ENCODE peak calls at places on chromosomes 16 and 17, in five cellular contexts. Q is brain microvascular endothelial cell, A is heart left ventricle, E is fibroblast of mammary gland, B is A673. G is an unnamed sample.

GRCh38 chr16:86248325-86248905 is 261.9 kb upstream of the FOXF1 start:
- DNase-seq in B (no peak), A (no peak), E (no peak), Q (no peak), G (no peak)

GRCh38 chr17:33201255-33201654 is 91.8 kb downstream of the ASIC2 start:
- DNase-seq in Q (no peak), B (peak; percentile 43), A (no peak), E (no peak), G (no peak)

GRCh38 chr17:45752246-45752645 is 31.9 kb upstream of the CRHR1 start:
- DNase-seq in E (no peak), A (no peak), Q (no peak), B (no peak), G (no peak)

GRCh38 chr17:70901870-70902269 is 732.5 kb downstream of the KCNJ2 start:
- DNase-seq in A (no peak), Q (no peak), E (peak; percentile 15), B (no peak), G (no peak)

GRCh38 chr17:65985571-65985970 is 206.4 kb downstream of the CEP112 start:
- DNase-seq in A (no peak), Q (no peak), E (peak; percentile 41), B (no peak), G (no peak)

GRCh38 chr17:75652934-75653549 is 13.9 kb downstream of the RECQL5 start:
- DNase-seq in A (no peak), Q (peak; percentile 9), E (peak; percentile 30), B (peak; percentile 62), G (peak; percentile 42)

GRCh38 chr17:46977348-46977747 is 1.7 kb downstream of the RPRML start:
- DNase-seq in Q (no peak), E (peak; percentile 18), A (no peak), B (peak; percentile 32), G (no peak)

GRCh38 chr17:45143767-45144198 is 4.5 kb upstream of the HEXIM1 start:
- DNase-seq in Q (peak; percentile 74), E (peak; percentile 92), A (peak; percentile 93), B (peak; percentile 68), G (peak; percentile 95)

GRCh38 chr17:44502598-44503079 is 567 bp downstream of the GPATCH8 start:
- DNase-seq in E (peak; percentile 24), A (peak; percentile 70), B (no peak), Q (no peak), G (peak; percentile 34)

GRCh38 chr16:74713876-74714275 is 13.2 kb upstream of the MLKL start:
- DNase-seq in Q (no peak), E (no peak), A (no peak), B (no peak), G (no peak)

GRCh38 chr17:82297280-82297803 is 20.1 kb downstream of the CD7 start:
- DNase-seq in Q (peak; percentile 90), B (no peak), E (peak; percentile 98), A (peak; percentile 89), G (peak; percentile 98)

GRCh38 chr17:79360196-79360595 is 250.7 kb downstream of the RBFOX3 start:
- DNase-seq in B (no peak), Q (no peak), E (no peak), A (peak; percentile 32), G (no peak)

GRCh38 chr17:47239663-47240374 is 13.8 kb upstream of the ITGB3 start:
- DNase-seq in Q (peak; percentile 99), E (peak; percentile 99), B (peak; percentile 80), A (peak; percentile 81), G (peak; percentile 100)

GRCh38 chr17:50184611-50185398 is 16.6 kb downstream of the COL1A1 start:
- DNase-seq in B (no peak), A (no peak), E (peak; percentile 82), Q (no peak), G (peak; percentile 72)

GRCh38 chr17:40915721-40916256 is 21.7 kb downstream of the KRT23 start:
- DNase-seq in E (peak; percentile 48), A (no peak), Q (no peak), B (no peak), G (peak; percentile 16)

GRCh38 chr17:78597923-78598545 is 20.8 kb upstream of the DNAH17 start:
- DNase-seq in B (no peak), E (peak; percentile 79), Q (no peak), A (no peak), G (peak; percentile 27)

GRCh38 chr17:13030459-13031305 is 12.9 kb upstream of the ELAC2 start:
- DNase-seq in B (peak; percentile 72), Q (peak; percentile 47), A (no peak), E (peak; percentile 65), G (peak; percentile 71)

GRCh38 chr17:10126554-10127493 is 71.6 kb downstream of the GAS7 start:
- DNase-seq in A (no peak), B (no peak), Q (no peak), E (peak; percentile 86), G (peak; percentile 85)

GRCh38 chr16:14324581-14324980 is 253.5 kb downstream of the MRTFB start:
- DNase-seq in E (no peak), A (no peak), Q (no peak), B (no peak), G (peak; percentile 64)

GRCh38 chr16:67270931-67271338 is 8.4 kb upstream of the PLEKHG4 start:
- DNase-seq in A (peak; percentile 49), Q (no peak), B (no peak), E (no peak), G (no peak)

GRCh38 chr17:33434841-33435240 is 141.7 kb upstream of the ASIC2 start:
- DNase-seq in Q (no peak), A (no peak), E (no peak), B (no peak), G (no peak)

GRCh38 chr16:13171313-13171712 is 269.9 kb downstream of the SHISA9 start:
- DNase-seq in Q (no peak), B (no peak), E (no peak), A (no peak), G (no peak)

GRCh38 chr16:1323296-1324239 is 9.9 kb upstream of the BAIAP3 start:
- DNase-seq in E (no peak), A (no peak), B (no peak), Q (no peak), G (no peak)

GRCh38 chr16:13772782-13773181 is 147.2 kb upstream of the ERCC4 start:
- DNase-seq in Q (no peak), A (no peak), B (no peak), E (no peak), G (no peak)

GRCh38 chr17:1000597-1001490 is 3.9 kb downstream of the TIMM22 start:
- DNase-seq in E (peak; percentile 61), B (no peak), A (peak; percentile 58), Q (peak; percentile 49), G (peak; percentile 61)

GRCh38 chr17:46915596-46915995 is 7.4 kb upstream of the GOSR2 start:
- DNase-seq in B (no peak), Q (no peak), E (no peak), A (no peak), G (no peak)

GRCh38 chr17:81221371-81221841 is 1.4 kb downstream of the CEP131 start:
- DNase-seq in Q (no peak), E (no peak), A (no peak), B (no peak), G (no peak)
- H3K4me3 ChIP-seq in Q (peak overlapping the region; percentile 76), E (peak overlapping the region; percentile 61), A (peak overlapping the region; percentile 84), B (peak overlapping the region; percentile 98), G (peak overlapping the region; percentile 76)

DNA sequence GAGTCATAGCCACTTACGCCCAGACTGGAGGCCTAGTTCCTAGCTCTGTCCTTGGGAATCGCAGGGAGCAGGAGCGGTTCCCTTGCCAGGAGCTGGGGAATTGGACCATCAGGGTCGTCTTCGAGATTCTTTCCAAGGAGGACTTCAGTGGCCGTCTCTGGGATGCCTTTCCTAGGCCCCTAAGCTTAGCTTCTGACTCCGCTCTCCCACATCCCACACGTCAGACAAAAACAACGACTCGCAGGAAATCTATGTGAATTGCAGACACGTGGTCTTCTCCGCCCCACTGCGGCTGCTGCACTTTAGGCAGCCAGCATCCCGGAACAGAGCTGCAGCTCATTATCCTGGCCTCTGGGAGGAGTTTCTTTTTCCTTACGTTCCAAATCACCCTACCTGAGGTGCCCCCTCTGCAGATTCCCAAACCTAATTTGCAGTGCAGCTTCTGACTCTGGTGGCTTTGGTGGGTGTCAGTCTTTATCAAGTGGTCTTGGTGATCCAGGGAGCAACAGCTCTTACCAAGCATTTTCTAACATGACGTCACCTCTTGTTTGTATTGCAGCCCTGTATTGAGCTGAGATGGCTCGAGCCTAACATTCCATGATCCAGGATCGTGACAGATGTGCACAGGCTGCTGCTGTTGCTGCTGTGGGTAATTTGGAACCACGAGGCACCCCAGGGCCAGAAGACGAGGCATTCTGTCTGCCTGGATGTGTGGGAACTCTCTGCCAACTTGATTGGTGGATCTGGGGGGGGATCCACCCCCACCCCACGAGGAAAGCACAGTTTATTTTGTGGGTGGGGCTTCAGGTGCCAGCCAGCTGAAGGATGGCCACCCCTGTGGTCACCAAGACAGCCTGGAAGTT is 1.1 kb downstream of the KATNB1 start:
- DNase-seq in A (no peak), B (peak; percentile 78), E (peak; percentile 75), Q (peak; percentile 75), G (peak; percentile 78)
- TF ChIP-seq CTCF in A (peak; percentile 7), B (peak; percentile 24), E (peak; percentile 9), Q (peak; percentile 41), G (peak; percentile 8)

GRCh38 chr16:83404261-83404660 is 403.5 kb upstream of the HSBP1 start:
- DNase-seq in B (no peak), Q (no peak), E (no peak), A (no peak), G (peak; percentile 3)

GRCh38 chr16:83402160-83402794 is 405.5 kb upstream of the HSBP1 start:
- DNase-seq in A (no peak), B (no peak), E (peak; percentile 44), Q (no peak), G (no peak)

GRCh38 chr16:83400234-83400633 is 407.5 kb upstream of the HSBP1 start:
- DNase-seq in Q (no peak), A (no peak), B (no peak), E (no peak), G (peak; percentile 23)

GRCh38 chr16:83403751-83404150 is 404.0 kb upstream of the HSBP1 start:
- DNase-seq in E (peak; percentile 65), A (no peak), B (no peak), Q (no peak), G (peak; percentile 7)

DNA sequence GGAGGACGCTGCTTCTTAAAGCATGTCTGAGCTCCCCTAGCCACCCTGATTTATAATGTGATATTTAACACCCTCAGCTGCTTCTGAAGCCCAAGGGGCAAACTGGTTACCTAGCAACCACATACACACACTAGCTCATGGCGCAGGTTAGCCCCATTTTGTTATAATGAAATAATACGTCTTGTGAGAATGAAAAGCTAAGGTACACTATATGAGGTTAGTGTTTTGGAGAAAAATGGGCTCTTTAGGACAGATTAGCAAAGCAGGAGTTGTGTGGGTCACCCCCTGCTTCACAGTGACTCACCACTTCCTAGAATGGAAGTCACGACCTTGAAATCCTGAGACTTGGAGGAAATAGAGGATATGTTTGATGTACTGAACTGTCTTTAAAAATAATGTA is 404.8 kb upstream of the HSBP1 start:
- DNase-seq in B (no peak), Q (peak; percentile 41), A (no peak), E (peak; percentile 49), G (peak; percentile 27)
- H3K4me3 ChIP-seq in B (no peak overlapping the region), Q (no peak overlapping the region), A (no peak overlapping the region), E (no peak overlapping the region), G (no peak overlapping the region)

GRCh38 chr17:11999715-12000114 is 2.4 kb upstream of the ZNF18 start:
- DNase-seq in A (no peak), Q (no peak), E (no peak), B (no peak), G (peak; percentile 39)
- TF ChIP-seq CTCF in A (no peak), Q (no peak), E (no peak), B (no peak), G (no peak)

DNA sequence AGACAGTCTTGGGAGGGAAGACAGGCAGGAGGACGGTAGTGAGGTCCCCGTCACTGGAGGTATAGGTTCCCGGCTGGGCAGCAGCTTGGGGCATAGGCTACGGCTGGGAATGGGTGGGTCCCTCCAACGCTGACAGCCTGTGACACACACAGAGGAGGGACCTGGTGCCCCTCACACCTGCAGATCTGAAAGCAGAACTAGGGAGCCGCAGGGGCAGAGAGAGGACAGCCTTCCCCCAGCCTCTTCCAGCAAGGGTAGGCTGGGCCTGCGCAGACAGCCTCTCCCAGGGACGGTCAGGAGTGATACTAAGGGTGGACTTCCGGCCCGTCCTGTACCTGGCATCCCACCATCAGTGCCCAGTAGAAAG is 2.0 kb downstream of the P2RX1 start:
- DNase-seq in B (no peak), Q (no peak), E (no peak), A (no peak), G (no peak)
- H3K4me3 ChIP-seq in B (no peak overlapping the region), Q (no peak overlapping the region), E (no peak overlapping the region), A (peak overlapping the region; percentile 53), G (no peak overlapping the region)